ENCODE peak calls at places on chromosomes 16 and 17, in nine cellular contexts. T, G, J, Q, B, L, C, W and K are unnamed samples.
A peak's percentile ranks its signal among the peaks of the same experiment; 100 is the strongest.

GRCh38 chr17:1275962-1276736 is 3.3 kb upstream of the TRARG1 start:
- DNase-seq in Q (peak; percentile 89), B (peak; percentile 69), L (peak; percentile 90), W (peak; percentile 50), J (peak; percentile 67), T (peak; percentile 91), C (peak; percentile 29), G (peak; percentile 31), K (peak; percentile 69)

GRCh38 chr17:40190197-40191021 is 13.1 kb downstream of the RAPGEFL1 start:
- DNase-seq in W (peak; percentile 28), T (peak; percentile 84), L (peak; percentile 83), B (no peak), Q (peak; percentile 63), C (no peak), G (peak; percentile 38), J (peak; percentile 49), K (peak; percentile 64)

GRCh38 chr16:12260647-12261262 is 284.2 kb downstream of the SNX29 start:
- DNase-seq in L (no peak), G (no peak), J (no peak), W (no peak), T (peak; percentile 93), Q (peak; percentile 71), B (peak; percentile 76), C (peak; percentile 36), K (peak; percentile 77)

GRCh38 chr17:74779948-74780400 is 3.8 kb upstream of the NAT9 start:
- DNase-seq in B (no peak), G (no peak), J (no peak), W (no peak), L (no peak), T (no peak), C (no peak), Q (no peak), K (peak; percentile 42)

GRCh38 chr16:10971560-10971961 is 27.2 kb downstream of the CLEC16A start:
- DNase-seq in L (peak; percentile 63), W (peak; percentile 80), B (peak; percentile 88), G (peak; percentile 64), C (peak; percentile 47), Q (peak; percentile 86), J (peak; percentile 88), T (peak; percentile 91), K (peak; percentile 66)

GRCh38 chr16:23302045-23302956 is at the start of gene SCNN1B:
- DNase-seq in B (no peak), J (peak; percentile 2), W (peak; percentile 43), Q (peak; percentile 67), T (peak; percentile 71), L (peak; percentile 71), C (no peak), G (peak; percentile 91), K (no peak)

GRCh38 chr16:14399397-14400284 is 230.4 kb downstream of the PARN start:
- DNase-seq in Q (peak; percentile 24), L (no peak), C (peak; percentile 48), W (peak; percentile 67), J (peak; percentile 74), T (peak; percentile 9), G (peak; percentile 33), B (peak; percentile 63), K (no peak)

GRCh38 chr17:76458580-76459490 is 5.9 kb upstream of the UBE2O start:
- DNase-seq in G (peak; percentile 54), L (peak; percentile 79), C (peak; percentile 57), T (peak; percentile 94), Q (peak; percentile 82), B (peak; percentile 69), J (peak; percentile 44), W (peak; percentile 86), K (peak; percentile 88)

GRCh38 chr16:7397901-7398300 is 65.3 kb downstream of the RBFOX1 start:
- DNase-seq in B (peak; percentile 32), J (peak; percentile 5), T (no peak), W (no peak), G (no peak), Q (no peak), L (no peak), C (no peak), K (no peak)

GRCh38 chr17:65052585-65052984 is 4.0 kb downstream of the GNA13 start:
- DNase-seq in Q (no peak), L (no peak), J (no peak), C (no peak), T (no peak), B (no peak), G (no peak), W (no peak), K (no peak)

GRCh38 chr17:1398900-1399299 is 1.1 kb downstream of the YWHAE start:
- DNase-seq in W (no peak), L (no peak), Q (peak; percentile 23), B (peak; percentile 48), J (peak; percentile 76), C (no peak), G (peak; percentile 33), T (no peak), K (peak; percentile 44)

GRCh38 chr17:68784431-68784830 is 170.8 kb downstream of the ABCA8 start:
- DNase-seq in T (no peak), J (no peak), L (no peak), G (no peak), B (no peak), Q (no peak), C (no peak), W (no peak), K (no peak)

GRCh38 chr17:27578718-27579085 is 52.3 kb upstream of the LGALS9 start:
- DNase-seq in W (no peak), J (peak; percentile 48), C (no peak), T (no peak), L (no peak), G (no peak), B (peak; percentile 66), Q (no peak), K (no peak)

GRCh38 chr16:53518550-53519416 is 15.8 kb upstream of the AKTIP start:
- DNase-seq in T (no peak), Q (no peak), L (no peak), B (no peak), G (peak; percentile 96), J (peak; percentile 8), C (no peak), W (no peak), K (peak; percentile 80)

GRCh38 chr16:31537362-31537921 is 9.7 kb downstream of the AHSP start:
- DNase-seq in L (peak; percentile 57), J (no peak), T (peak; percentile 73), G (no peak), Q (peak; percentile 48), W (no peak), B (peak; percentile 18), C (no peak), K (no peak)

GRCh38 chr16:69927056-69927757 is 23.9 kb upstream of the CLEC18A start:
- DNase-seq in C (no peak), J (peak; percentile 77), B (peak; percentile 32), T (peak; percentile 14), Q (no peak), L (no peak), G (no peak), W (no peak), K (no peak)

GRCh38 chr17:74822329-74823175 is 37.1 kb downstream of the GRIN2C start:
- DNase-seq in C (no peak), L (no peak), J (no peak), G (no peak), B (no peak), Q (no peak), W (no peak), T (no peak), K (no peak)

DNA sequence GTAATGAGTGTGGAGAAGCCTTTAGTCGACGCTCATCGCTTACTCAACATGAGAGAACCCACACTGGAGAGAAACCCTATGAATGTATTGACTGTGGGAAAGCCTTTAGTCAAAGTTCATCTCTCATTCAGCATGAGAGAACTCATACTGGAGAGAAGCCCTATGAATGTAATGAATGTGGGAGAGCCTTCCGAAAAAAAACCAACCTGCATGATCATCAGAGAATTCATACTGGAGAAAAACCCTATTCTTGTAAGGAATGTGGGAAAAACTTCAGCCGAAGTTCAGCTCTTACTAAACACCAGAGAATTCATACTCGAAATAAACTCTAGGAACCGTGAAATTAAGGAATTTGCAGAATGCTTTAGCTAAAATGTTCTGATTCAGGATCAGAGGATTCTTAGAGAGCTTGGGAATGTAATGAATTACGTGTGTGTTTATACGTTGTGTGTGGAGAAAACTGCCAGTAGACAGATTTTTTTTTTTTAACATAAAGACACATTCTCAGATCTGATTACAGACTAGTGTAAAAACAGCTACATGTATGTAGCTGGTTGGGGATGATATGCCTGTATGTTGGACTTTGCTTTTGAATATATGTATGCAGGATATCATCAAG is 25.4 kb downstream of the ZFP90 start:
- DNase-seq in B (no peak), T (peak; percentile 42), W (no peak), L (no peak), G (no peak), C (no peak), J (peak; percentile 28), Q (peak; percentile 5), K (peak; percentile 5)
- TF ChIP-seq EZH2phosphoT487 in B (no peak), T (no peak), W (no peak), L (no peak), G (no peak), C (no peak), J (no peak), Q (no peak), K (no peak)

DNA sequence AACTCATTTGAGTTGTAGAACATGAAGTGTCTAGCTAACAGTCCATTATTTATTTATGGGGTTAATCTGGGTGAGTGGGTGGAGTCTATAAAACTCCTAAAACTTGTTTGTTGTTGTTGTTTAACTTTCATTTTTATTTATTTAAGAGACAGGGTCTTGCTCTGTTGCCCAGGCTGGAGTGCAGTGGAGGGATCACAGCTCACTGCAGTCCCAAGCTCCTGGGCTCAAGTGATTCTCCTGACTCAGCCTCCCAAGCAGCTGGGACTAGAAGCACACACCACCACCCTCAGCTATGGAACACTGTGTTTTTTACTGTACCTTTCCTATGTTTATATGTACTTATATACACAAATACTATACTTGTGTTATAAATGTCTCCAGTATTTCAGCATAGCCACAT is 77.8 kb upstream of the CLEC18B start:
- DNase-seq in B (no peak), Q (no peak), L (no peak), J (no peak), W (no peak), T (no peak), G (no peak), C (no peak), K (no peak)
- H3K4me2 ChIP-seq in B (no peak overlapping the region), Q (no peak overlapping the region), L (no peak overlapping the region), J (no peak overlapping the region), W (no peak overlapping the region), T (no peak overlapping the region), G (no peak overlapping the region), C (no peak overlapping the region), K (no peak overlapping the region)

DNA sequence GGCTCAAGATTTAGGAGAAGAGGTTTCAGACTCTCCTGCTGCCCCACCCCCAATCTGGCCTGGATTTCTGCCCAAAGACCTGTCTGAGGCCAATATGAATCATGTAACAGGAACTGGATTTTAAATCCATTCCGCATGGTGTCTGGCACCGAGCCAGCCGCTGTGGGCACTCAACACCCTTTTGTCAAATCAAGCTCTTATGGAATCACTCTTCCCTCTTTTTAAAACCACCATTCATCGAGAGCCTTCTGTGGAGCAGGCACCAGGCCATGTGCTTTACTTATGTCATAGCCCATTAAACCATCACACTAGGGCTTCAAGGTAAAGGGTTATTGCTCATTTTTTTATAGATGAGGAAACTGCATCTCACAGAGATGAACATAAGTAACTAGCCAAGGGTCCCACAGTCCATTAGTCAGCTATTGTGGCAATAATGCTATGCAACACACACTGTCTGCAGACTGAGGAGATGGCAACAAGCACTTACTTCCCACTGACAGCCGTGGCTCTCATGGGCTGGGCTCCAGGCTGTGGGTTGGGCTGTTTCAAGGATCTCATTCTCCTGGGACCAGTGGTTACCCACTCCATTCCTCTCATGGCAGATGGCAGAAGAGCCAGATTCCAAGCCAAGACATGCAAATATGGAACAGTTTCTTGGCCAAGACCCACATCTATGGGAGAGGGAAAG is 93.6 kb downstream of the WSCD1 start:
- DNase-seq in Q (no peak), T (no peak), C (no peak), G (no peak), W (peak; percentile 88), J (no peak), L (no peak), B (peak; percentile 13), K (no peak)
- TF ChIP-seq EZH2phosphoT487 in Q (no peak), T (no peak), C (no peak), G (no peak), W (no peak), J (no peak), L (no peak), B (no peak), K (no peak)

GRCh38 chr16:77213542-77214108 is 14.4 kb downstream of the SYCE1L start:
- DNase-seq in T (no peak), W (peak; percentile 96), L (no peak), C (peak; percentile 98), J (peak; percentile 84), Q (no peak), G (no peak), B (no peak), K (no peak)
- H3K4me2 ChIP-seq in T (peak overlapping the region; percentile 92), W (peak overlapping the region; percentile 89), L (peak overlapping the region; percentile 90), C (peak overlapping the region; percentile 91), J (no peak overlapping the region), Q (no peak overlapping the region), G (no peak overlapping the region), B (peak overlapping the region; percentile 96), K (no peak overlapping the region)